ENCODE peak calls at places on chromosomes 16 and 17, in six cellular contexts. L is WERI-Rb-1, T is neural progenitor cell, C is uterus, P is epithelial cell of proximal tubule, O is A549. Y is an unnamed sample.

GRCh38 chr17:41322903-41323895 is 7.7 kb upstream of the KRTAP17-1 start:
- DNase-seq in L (no peak), T (no peak), C (no peak), P (no peak), O (no peak), Y (no peak)

GRCh38 chr16:1678500-1679098 is 520 bp downstream of the JPT2 start:
- DNase-seq in L (peak; percentile 37), T (peak; percentile 41), C (peak; percentile 32), P (no peak), O (peak; percentile 52), Y (no peak)

GRCh38 chr16:4239020-4239419 is 2.9 kb downstream of the SRL start:
- DNase-seq in L (no peak), T (no peak), C (no peak), P (no peak), O (no peak), Y (no peak)

GRCh38 chr17:48542956-48543853 is 1.7 kb downstream of the HOXB2 start:
- DNase-seq in L (peak; percentile 47), T (peak; percentile 79), C (peak; percentile 52), P (no peak), O (peak; percentile 79), Y (peak; percentile 75)

GRCh38 chr16:47492428-47493357 is 31.6 kb downstream of the PHKB start:
- DNase-seq in L (no peak), T (no peak), C (peak; percentile 75), P (no peak), O (no peak), Y (peak; percentile 38)

GRCh38 chr16:67443299-67443698 is 12.4 kb downstream of the HSD11B2 start:
- DNase-seq in L (no peak), T (no peak), C (peak; percentile 94), P (no peak), O (no peak), Y (no peak)

GRCh38 chr17:63718981-63719380 is 19.1 kb upstream of the LIMD2 start:
- DNase-seq in L (no peak), T (no peak), C (no peak), P (no peak), O (no peak), Y (peak; percentile 25)

GRCh38 chr17:64484380-64484779 is 12.5 kb downstream of the POLG2 start:
- DNase-seq in L (no peak), T (no peak), C (no peak), P (no peak), O (no peak), Y (no peak)

GRCh38 chr16:15810411-15810810 is 46.4 kb downstream of the MYH11 start:
- DNase-seq in L (no peak), T (no peak), C (no peak), P (no peak), O (no peak), Y (no peak)

GRCh38 chr17:38605852-38606645 is at the start of gene SRCIN1:
- DNase-seq in L (peak; percentile 84), T (peak; percentile 86), C (peak; percentile 34), P (no peak), O (peak; percentile 70), Y (no peak)

GRCh38 chr17:5078106-5079028 is at the start of gene ZFP3:
- DNase-seq in L (peak; percentile 92), T (peak; percentile 3), C (peak; percentile 61), P (no peak), O (peak; percentile 70), Y (peak; percentile 82)

GRCh38 chr16:10579965-10580918 is at the start of gene EMP2:
- DNase-seq in L (peak; percentile 86), T (peak; percentile 93), C (peak; percentile 81), P (no peak), O (peak; percentile 90), Y (peak; percentile 68)

GRCh38 chr17:65324977-65325376 is 187.8 kb downstream of the RGS9 start:
- DNase-seq in L (no peak), T (no peak), C (peak; percentile 49), P (no peak), O (no peak), Y (no peak)

GRCh38 chr17:78986048-78986648 is 6.4 kb upstream of the LGALS3BP start:
- DNase-seq in L (no peak), T (no peak), C (no peak), P (no peak), O (no peak), Y (peak; percentile 47)

GRCh38 chr16:31008154-31008950 is 2.1 kb downstream of the STX1B start:
- DNase-seq in L (no peak), T (no peak), C (no peak), P (no peak), O (no peak), Y (peak; percentile 86)

GRCh38 chr17:5815396-5815795 is 231.1 kb upstream of the NLRP1 start:
- DNase-seq in L (no peak), T (no peak), C (no peak), P (no peak), O (no peak), Y (no peak)

GRCh38 chr17:76382803-76383644 is 1.4 kb upstream of the SPHK1 start:
- DNase-seq in L (peak; percentile 65), T (peak; percentile 77), C (no peak), P (no peak), O (peak; percentile 87), Y (peak; percentile 69)

GRCh38 chr17:79626156-79626890 is 15.5 kb upstream of the RBFOX3 start:
- DNase-seq in L (peak; percentile 67), T (no peak), C (peak; percentile 9), P (no peak), O (no peak), Y (no peak)

GRCh38 chr17:16377804-16378400 is 3.0 kb upstream of the UBB start:
- DNase-seq in L (no peak), T (no peak), C (no peak), P (no peak), O (peak; percentile 56), Y (peak; percentile 44)

GRCh38 chr17:11787074-11787473 is 188.8 kb downstream of the DNAH9 start:
- DNase-seq in L (no peak), T (no peak), C (no peak), P (no peak), O (no peak), Y (no peak)

GRCh38 chr17:17664073-17664470 is 17.2 kb upstream of the RAI1 start:
- DNase-seq in L (no peak), T (no peak), C (no peak), P (no peak), O (no peak), Y (no peak)

GRCh38 chr16:88383401-88384221 is 852 bp downstream of the ZNF469 start:
- DNase-seq in L (peak; percentile 39), T (peak; percentile 58), C (peak; percentile 51), P (no peak), O (peak; percentile 83), Y (peak; percentile 55)
- TF ChIP-seq CTCF in L (peak; percentile 48), T (peak; percentile 51), C (peak; percentile 84), P (peak; percentile 39), O (peak; percentile 57), Y (peak; percentile 61)

DNA sequence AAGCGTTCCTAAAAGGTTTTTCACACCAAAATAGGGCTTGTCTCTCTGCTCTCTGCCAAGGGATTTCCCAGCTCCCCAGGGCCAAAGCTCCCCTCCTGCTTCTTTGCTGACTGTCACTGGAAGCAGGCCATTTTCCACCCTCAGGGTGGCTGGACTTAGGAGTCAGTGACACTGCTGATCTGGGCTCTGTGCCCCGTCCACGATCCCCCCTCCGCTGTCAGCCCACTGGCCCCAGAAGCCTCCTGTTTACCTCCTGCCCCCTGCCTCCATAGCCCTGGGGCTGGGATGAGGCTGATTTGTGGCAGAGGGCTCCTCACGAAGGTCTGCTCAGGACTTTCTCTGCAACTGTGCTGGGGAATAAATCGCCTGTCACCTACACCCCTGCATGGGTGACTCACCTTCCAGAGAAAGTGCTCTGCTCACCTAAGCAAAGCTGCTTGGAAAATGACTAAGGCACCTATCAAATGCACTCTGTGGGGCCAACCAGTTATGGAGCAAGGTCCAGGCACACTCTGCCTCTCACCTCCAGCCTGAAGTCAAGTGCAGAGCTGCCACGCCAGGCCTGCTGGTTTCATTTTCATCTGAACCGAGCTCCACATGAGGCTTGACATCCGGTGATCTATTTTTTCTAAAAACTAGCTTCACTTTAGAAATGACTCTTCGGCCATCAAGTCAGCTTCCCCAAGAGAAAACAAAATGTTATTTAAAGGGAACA is 4.9 kb downstream of the MAP3K14 start:
- DNase-seq in L (no peak), T (no peak), C (peak; percentile 53), P (peak; percentile 86), O (peak; percentile 62), Y (peak; percentile 50)
- H3K4me3 ChIP-seq in L (no peak overlapping the region), T (no peak overlapping the region), C (no peak overlapping the region), P (peak overlapping the region; percentile 24), O (peak overlapping the region; percentile 69), Y (peak overlapping the region; percentile 1)

DNA sequence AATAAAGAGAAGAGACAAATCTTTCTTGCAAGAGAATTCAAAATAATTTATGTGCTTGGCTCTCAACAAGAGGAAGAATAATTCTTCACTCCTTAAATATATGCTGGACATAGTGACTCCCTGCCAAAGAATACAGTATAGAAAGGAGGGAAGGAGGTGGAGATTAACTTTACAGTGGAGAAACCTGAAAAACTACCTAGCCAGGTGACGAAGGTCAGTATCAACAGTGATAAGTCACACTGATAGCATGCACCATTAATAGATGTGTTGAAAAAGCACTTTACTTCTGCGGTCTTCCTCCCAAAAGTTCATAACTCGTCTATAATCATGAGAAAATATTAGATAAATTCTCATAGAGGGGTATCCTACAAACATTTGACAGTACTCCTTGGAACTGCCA is 21.4 kb downstream of the CBLN1 start:
- DNase-seq in L (no peak), T (no peak), C (no peak), P (no peak), O (no peak), Y (no peak)
- TF ChIP-seq CTCF in L (no peak), T (no peak), C (no peak), P (no peak), O (no peak), Y (no peak)

GRCh38 chr17:80766290-80766689 is 221.7 kb downstream of the RPTOR start:
- DNase-seq in L (no peak), T (no peak), C (no peak), P (no peak), O (no peak), Y (no peak)

GRCh38 chr17:80762076-80762475 is 217.4 kb downstream of the RPTOR start:
- DNase-seq in L (no peak), T (no peak), C (no peak), P (no peak), O (no peak), Y (no peak)

GRCh38 chr17:80763293-80763867 is 218.7 kb downstream of the RPTOR start:
- DNase-seq in L (no peak), T (no peak), C (no peak), P (no peak), O (no peak), Y (no peak)

GRCh38 chr17:80768936-80769335 is 222.7 kb upstream of the CHMP6 start:
- DNase-seq in L (no peak), T (no peak), C (no peak), P (no peak), O (no peak), Y (no peak)

DNA sequence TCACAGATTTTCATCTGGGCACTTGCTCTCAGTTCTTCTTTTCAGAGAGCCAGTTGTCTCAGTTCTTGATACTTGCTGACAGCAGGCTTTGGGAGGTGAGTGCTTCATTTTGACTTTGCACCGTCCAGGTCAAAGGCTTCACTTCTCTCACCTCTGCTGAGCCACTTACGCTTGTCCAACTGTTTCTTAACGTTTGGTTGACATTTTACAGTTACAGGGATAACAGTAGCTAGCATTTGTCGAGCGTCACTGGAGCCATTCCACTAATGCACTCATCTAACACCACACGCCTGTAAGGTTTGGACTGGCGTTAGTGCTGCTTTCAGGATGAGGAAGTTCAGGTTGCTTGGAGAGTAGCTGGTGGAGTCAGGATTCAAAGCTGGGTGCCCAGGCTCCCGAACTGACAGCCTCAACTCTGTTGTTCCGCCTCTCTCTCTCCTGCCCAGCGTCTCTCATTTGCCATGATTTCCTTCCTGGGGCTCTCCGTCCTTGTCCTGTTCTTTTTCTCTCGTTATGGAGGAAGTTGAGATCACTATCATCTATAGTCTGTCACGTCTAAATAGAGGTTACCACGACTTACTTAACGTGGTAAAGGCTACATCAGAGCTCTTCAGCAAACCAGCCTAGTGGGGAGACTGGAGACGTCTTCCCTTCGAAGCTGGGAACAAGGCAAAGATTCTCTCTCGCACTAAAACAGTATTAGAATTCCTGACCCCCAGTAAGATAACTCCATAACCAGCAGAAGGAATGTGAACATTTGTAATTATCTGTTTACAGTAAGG is 220.8 kb downstream of the RPTOR start:
- DNase-seq in L (no peak), T (no peak), C (no peak), P (no peak), O (no peak), Y (no peak)
- H3K4me3 ChIP-seq in L (no peak overlapping the region), T (no peak overlapping the region), C (no peak overlapping the region), P (no peak overlapping the region), O (no peak overlapping the region), Y (no peak overlapping the region)

Y was measured in astrocyte of the spinal cord.